ENCODE peak calls at places on chromosomes 2 and 18, in six cellular contexts. J, L, S, P, R and Q are unnamed samples.

GRCh38 chr2:73999881-74000597 is 15.3 kb downstream of the TET3 start:
- DNase-seq in L (no peak), R (no peak), P (no peak), S (no peak), J (no peak), Q (no peak)

GRCh38 chr2:216499641-216500218 is 1.1 kb downstream of the RPL37A start:
- DNase-seq in P (no peak), S (no peak), R (no peak), J (no peak), L (no peak), Q (no peak)

GRCh38 chr2:190443778-190444481 is 35.8 kb downstream of the MFSD6 start:
- DNase-seq in R (peak; percentile 44), J (no peak), L (no peak), S (no peak), P (no peak), Q (no peak)

GRCh38 chr2:234373060-234373459 is 123.8 kb downstream of the ARL4C start:
- DNase-seq in L (no peak), R (no peak), J (no peak), P (no peak), S (no peak), Q (no peak)

GRCh38 chr2:161223139-161223732 is 63.0 kb downstream of the TANK start:
- DNase-seq in L (peak; percentile 37), R (peak; percentile 63), J (peak; percentile 63), P (no peak), S (no peak), Q (peak; percentile 26)

GRCh38 chr2:223203971-223204370 is 152.0 kb downstream of the KCNE4 start:
- DNase-seq in J (no peak), R (no peak), S (no peak), L (no peak), P (no peak), Q (no peak)

GRCh38 chr2:46999084-46999483 is 83.5 kb upstream of the MCFD2 start:
- DNase-seq in J (no peak), R (no peak), P (no peak), S (no peak), L (no peak), Q (no peak)

GRCh38 chr2:2767837-2768236 is 436.8 kb upstream of the MYT1L start:
- DNase-seq in S (no peak), P (no peak), L (no peak), J (no peak), R (no peak), Q (no peak)

GRCh38 chr2:240626531-240627300 is 1.4 kb downstream of the GPR35 start:
- DNase-seq in L (no peak), P (no peak), S (no peak), R (no peak), J (peak; percentile 43), Q (no peak)

GRCh38 chr2:239955086-239955988 is 69.8 kb downstream of the NDUFA10 start:
- DNase-seq in J (no peak), P (no peak), R (no peak), L (no peak), S (no peak), Q (no peak)

GRCh38 chr2:95179451-95179850 is 13.8 kb downstream of the ZNF2 start:
- DNase-seq in P (no peak), S (no peak), R (no peak), J (no peak), L (no peak), Q (no peak)

GRCh38 chr2:177465400-177466138 is 73.0 kb downstream of the AGPS start:
- DNase-seq in P (no peak), L (no peak), R (no peak), S (no peak), J (no peak), Q (no peak)

GRCh38 chr18:49206717-49207116 is 253.7 kb downstream of the DYM start:
- DNase-seq in J (no peak), R (no peak), S (no peak), L (no peak), P (no peak), Q (no peak)

GRCh38 chr2:30332791-30333453 is 101.6 kb downstream of the LBH start:
- DNase-seq in R (no peak), P (no peak), S (no peak), J (no peak), L (no peak), Q (no peak)

GRCh38 chr2:174593574-174594203 is 3.9 kb downstream of the WIPF1 start:
- DNase-seq in J (peak; percentile 41), S (peak; percentile 45), L (no peak), R (no peak), P (no peak), Q (no peak)